ENCODE peak calls at places on chromosome 22, in five cellular contexts. M, C, X, D and N are unnamed samples.

GRCh38 chr22:30015229-30015797 is 65.0 kb upstream of the HORMAD2 start:
- DNase-seq in M (peak), C (no peak), X (no peak), D (no peak), N (no peak)

GRCh38 chr22:41768420-41768819 is 32.1 kb upstream of the CCDC134 start:
- DNase-seq in M (peak), C (peak), X (no peak), D (peak), N (peak)

GRCh38 chr22:25643232-25644000 is 78.9 kb downstream of the GRK3 start:
- DNase-seq in M (no peak), C (no peak), X (peak), D (no peak), N (peak)

GRCh38 chr22:50504245-50505211 is 3.0 kb downstream of the LMF2 start:
- DNase-seq in M (no peak), C (no peak), X (no peak), D (no peak), N (peak)

GRCh38 chr22:44085743-44086741 is 61.9 kb downstream of the PARVB start:
- DNase-seq in M (peak), C (peak), X (peak), D (peak), N (peak)

GRCh38 chr22:47130883-47131610 is 368.6 kb downstream of the TBC1D22A start:
- DNase-seq in M (no peak), C (no peak), X (no peak), D (no peak), N (no peak)

GRCh38 chr22:28887725-28888459 is 4.5 kb downstream of the ZNRF3 start:
- DNase-seq in M (no peak), C (no peak), X (no peak), D (no peak), N (no peak)

GRCh38 chr22:40485813-40486610 is 115.6 kb downstream of the SGSM3 start:
- DNase-seq in M (no peak), C (peak), X (no peak), D (peak), N (no peak)

GRCh38 chr22:29079218-29079901 is 6.5 kb downstream of the KREMEN1 start:
- DNase-seq in M (peak), C (peak), X (no peak), D (peak), N (no peak)

GRCh38 chr22:42313804-42314581 is 43.5 kb upstream of the TCF20 start:
- DNase-seq in M (peak), C (peak), X (no peak), D (no peak), N (peak)

DNA sequence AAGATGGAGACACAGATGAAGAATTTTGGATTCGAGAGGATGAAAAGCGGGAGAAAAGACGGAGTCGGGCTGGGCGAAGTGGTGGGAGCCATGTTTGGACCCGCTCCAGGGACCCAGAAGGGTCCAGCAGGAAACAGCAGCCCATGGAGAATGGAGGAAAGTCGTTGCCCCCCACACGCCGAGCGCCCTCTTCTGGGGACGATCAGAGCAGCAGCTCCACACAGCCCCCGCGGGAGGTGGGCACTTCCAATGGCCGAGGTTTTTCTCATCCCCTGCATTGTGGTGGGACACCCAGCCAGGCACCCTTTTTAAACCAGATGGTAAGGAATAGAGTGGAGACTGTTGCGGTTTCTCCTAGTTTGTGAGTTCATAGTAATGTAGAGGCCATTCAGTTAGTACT is 22.8 kb upstream of the SLC25A18 start:
- DNase-seq in M (no peak), C (no peak), X (no peak), D (no peak), N (no peak)
- TF ChIP-seq CTCF in M (peak), C (no peak), X (peak), D (no peak), N (no peak)

DNA sequence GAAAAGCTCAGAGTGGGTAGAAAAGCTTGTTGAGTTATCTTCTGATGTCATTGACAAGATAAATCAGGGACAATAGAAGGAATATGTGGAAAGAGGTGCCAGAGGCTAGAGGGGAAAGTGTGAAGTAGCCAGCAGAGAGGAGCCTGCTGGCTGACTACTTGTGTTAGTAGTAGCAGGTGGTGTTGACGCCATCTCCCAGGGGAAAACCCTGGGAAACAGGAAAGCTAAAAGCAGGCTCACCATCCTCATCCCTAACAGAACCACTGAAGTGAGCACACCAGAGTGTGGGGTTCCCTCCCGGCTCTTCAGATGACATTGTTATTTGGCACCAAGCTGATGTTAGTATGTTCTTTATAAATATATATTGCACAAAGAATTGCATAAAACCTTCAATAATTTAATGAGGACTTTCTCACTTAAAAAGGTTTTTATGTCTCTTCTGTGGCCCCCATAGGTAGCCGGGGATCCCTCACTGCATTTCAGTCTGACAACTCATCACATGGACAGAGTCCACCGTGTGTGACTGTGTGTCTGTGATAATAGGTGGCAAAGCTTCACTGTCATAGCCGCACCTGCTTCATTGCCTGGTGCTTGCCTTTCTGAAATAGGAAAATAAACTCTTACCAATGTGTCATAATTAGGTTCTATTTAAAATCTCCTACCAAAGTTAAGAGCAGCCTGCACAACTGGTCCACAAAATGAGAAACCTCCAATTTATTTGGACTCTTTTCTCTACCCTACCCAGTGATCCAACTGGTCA is 63.2 kb upstream of the TOP3B start:
- DNase-seq in M (no peak), C (no peak), X (no peak), D (no peak), N (no peak)
- H3K4me3 ChIP-seq in M (no peak), C (no peak), X (no peak), D (no peak), N (no peak)

GRCh38 chr22:24101966-24102365 is 79.3 kb upstream of the SUSD2 start:
- DNase-seq in M (no peak), C (no peak), X (no peak), D (no peak), N (no peak)
- TF ChIP-seq CTCF in M (no peak), C (no peak), X (no peak), D (no peak), N (no peak)

GRCh38 chr22:23688571-23688970 is 2.2 kb upstream of the RGL4 start:
- DNase-seq in M (no peak), C (no peak), X (no peak), D (no peak), N (no peak)
- H3K4me3 ChIP-seq in M (no peak), C (no peak), X (no peak), D (no peak), N (no peak)

GRCh38 chr22:20758688-20759087 is 15.2 kb upstream of the SERPIND1 start:
- DNase-seq in M (no peak), C (no peak), X (no peak), D (no peak), N (no peak)
- TF ChIP-seq CTCF in M (peak), C (peak), X (no peak), D (no peak), N (no peak)

DNA sequence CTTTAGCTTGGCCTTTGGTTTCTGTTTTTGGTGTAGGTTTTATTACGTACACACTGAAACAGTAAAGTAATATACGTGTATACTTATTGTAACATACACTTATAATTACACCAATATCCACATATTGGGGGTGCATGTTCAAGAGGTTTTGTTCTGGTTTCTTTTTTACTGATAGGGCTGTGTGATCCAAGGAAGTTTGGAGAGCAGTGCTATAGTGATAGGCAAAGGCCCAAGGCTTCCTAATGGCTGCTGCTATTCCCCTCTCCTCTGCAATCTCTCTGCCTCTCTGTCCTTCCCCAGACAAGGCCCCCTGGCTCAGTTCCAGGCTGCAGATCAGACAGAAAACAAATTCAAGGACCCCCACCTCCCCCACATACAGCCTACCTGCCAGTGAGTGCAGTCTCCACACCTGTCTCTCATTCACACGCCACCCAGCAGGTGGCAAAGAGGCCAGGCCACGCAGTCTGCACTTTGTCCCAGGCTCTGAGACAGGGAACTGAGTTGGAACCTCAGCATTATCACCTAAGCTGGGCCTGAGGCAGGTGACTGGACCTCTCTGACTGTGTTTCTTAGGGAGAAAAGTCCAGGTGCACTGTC is 15.1 kb downstream of the TMEM184B start:
- DNase-seq in M (peak), C (no peak), X (no peak), D (no peak), N (no peak)
- H3K4me3 ChIP-seq in M (peak), C (no peak), X (no peak), D (no peak), N (no peak)

GRCh38 chr22:32674925-32675825 is 126.3 kb upstream of the TIMP3 start:
- DNase-seq in M (no peak), C (peak), X (no peak), D (no peak), N (no peak)
- TF ChIP-seq CTCF in M (no peak), C (peak), X (no peak), D (peak), N (no peak)

GRCh38 chr22:38068641-38069371 is 11.6 kb downstream of the PICK1 start:
- DNase-seq in M (no peak), C (no peak), X (no peak), D (no peak), N (no peak)
- H3K4me3 ChIP-seq in M (no peak), C (no peak), X (no peak), D (no peak), N (no peak)

DNA sequence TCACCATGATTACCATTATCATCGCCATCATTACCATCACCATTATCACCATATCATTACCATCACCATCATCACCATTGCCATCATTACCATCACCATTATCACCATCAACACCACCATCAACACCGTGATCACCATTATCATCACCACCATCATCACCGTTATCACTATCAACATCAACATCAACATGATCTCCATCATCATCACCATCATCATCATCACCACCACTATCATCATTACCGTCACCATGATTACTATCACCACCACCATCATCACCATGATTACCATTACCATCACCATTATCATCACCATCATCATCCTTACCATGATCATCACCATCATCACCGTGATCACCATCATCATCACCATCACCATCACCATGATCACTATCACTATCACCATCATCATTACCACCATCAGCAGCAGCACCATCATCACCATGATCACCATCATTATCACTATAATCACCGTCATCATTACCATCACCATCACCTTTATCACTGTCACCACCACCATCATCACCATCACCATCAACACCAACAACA is 753.7 kb downstream of the BRD1 start:
- DNase-seq in M (no peak), C (no peak), X (no peak), D (no peak), N (no peak)
- TF ChIP-seq CTCF in M (no peak), C (no peak), X (no peak), D (no peak), N (no peak)